ENCODE peak calls at places on chromosomes 7 and 10, in four cellular contexts. B is HAP-1, Q is mammary epithelial cell, D is AG10803. T is an unnamed sample.

GRCh38 chr10:3220853-3221252 is 48.3 kb upstream of the PITRM1 start:
- DNase-seq in D (peak; percentile 57), B (no peak), Q (peak; percentile 23), T (no peak)

GRCh38 chr10:15461353-15462108 is 90.4 kb upstream of the FAM171A1 start:
- DNase-seq in D (peak; percentile 94), Q (peak; percentile 9), B (no peak), T (peak; percentile 22)

GRCh38 chr10:72918352-72918751 is 24.8 kb downstream of the OIT3 start:
- DNase-seq in Q (no peak), D (no peak), B (no peak), T (no peak)

GRCh38 chr10:91883549-91884542 is 25.4 kb downstream of the FGFBP3 start:
- DNase-seq in Q (no peak), B (peak; percentile 35), D (peak; percentile 61), T (no peak)

GRCh38 chr10:94183666-94184264 is 179.0 kb downstream of the NOC3L start:
- DNase-seq in D (peak; percentile 87), B (no peak), Q (peak; percentile 95), T (no peak)

GRCh38 chr10:118692911-118693310 is 61.9 kb downstream of the CACUL1 start:
- DNase-seq in Q (peak; percentile 52), D (peak; percentile 98), B (no peak), T (no peak)

GRCh38 chr7:7653568-7654187 is 13.1 kb downstream of the UMAD1 start:
- DNase-seq in D (no peak), Q (no peak), B (no peak), T (peak; percentile 28)

GRCh38 chr10:103620891-103621777 is 127.6 kb downstream of the NEURL1 start:
- DNase-seq in B (no peak), Q (no peak), D (no peak), T (no peak)

GRCh38 chr10:118213456-118213855 is 128.7 kb downstream of the FAM204A start:
- DNase-seq in Q (no peak), B (no peak), D (no peak), T (no peak)

GRCh38 chr7:17043012-17043877 is 161.5 kb upstream of the AGR3 start:
- DNase-seq in Q (peak; percentile 50), D (peak; percentile 71), B (no peak), T (no peak)

GRCh38 chr7:142954680-142955268 is 7.4 kb downstream of the KEL start:
- DNase-seq in B (no peak), D (no peak), Q (no peak), T (no peak)

GRCh38 chr10:68095176-68095575 is 14.1 kb upstream of the MYPN start:
- DNase-seq in B (no peak), Q (peak; percentile 61), D (peak; percentile 75), T (no peak)

GRCh38 chr10:17276756-17277424 is 48.8 kb downstream of the VIM start:
- DNase-seq in D (no peak), B (no peak), Q (no peak), T (no peak)

GRCh38 chr10:115167716-115168115 is 74.6 kb downstream of the ATRNL1 start:
- DNase-seq in D (no peak), Q (peak; percentile 22), B (no peak), T (no peak)

GRCh38 chr7:35729966-35730345 is 35.0 kb upstream of the HERPUD2 start:
- DNase-seq in D (no peak), B (no peak), Q (no peak), T (no peak)

GRCh38 chr7:33722383-33723096 is 182.8 kb upstream of the BMPER start:
- DNase-seq in B (no peak), Q (peak; percentile 95), D (peak; percentile 41), T (peak; percentile 29)

DNA sequence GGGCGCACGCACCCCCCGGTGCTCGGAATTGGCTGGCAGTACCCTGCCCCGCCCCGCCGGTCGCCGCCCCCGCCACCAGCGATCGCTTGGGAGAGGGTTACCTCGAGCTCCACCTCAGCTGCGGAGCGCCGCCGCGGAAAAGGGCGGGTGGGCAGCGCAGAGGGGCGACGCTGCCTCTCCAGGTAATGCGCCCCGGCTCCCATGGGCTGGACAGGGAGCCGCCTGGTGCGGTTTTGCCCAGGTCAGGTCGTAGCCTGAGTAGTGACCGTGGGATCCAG is 1.3 kb downstream of the PFKFB3 start:
- DNase-seq in Q (no peak), B (no peak), D (no peak), T (no peak)
- H3K4me3 ChIP-seq in Q (peak overlapping the region; percentile 94), B (peak overlapping the region; percentile 53), D (peak overlapping the region; percentile 85), T (peak overlapping the region; percentile 58)

DNA sequence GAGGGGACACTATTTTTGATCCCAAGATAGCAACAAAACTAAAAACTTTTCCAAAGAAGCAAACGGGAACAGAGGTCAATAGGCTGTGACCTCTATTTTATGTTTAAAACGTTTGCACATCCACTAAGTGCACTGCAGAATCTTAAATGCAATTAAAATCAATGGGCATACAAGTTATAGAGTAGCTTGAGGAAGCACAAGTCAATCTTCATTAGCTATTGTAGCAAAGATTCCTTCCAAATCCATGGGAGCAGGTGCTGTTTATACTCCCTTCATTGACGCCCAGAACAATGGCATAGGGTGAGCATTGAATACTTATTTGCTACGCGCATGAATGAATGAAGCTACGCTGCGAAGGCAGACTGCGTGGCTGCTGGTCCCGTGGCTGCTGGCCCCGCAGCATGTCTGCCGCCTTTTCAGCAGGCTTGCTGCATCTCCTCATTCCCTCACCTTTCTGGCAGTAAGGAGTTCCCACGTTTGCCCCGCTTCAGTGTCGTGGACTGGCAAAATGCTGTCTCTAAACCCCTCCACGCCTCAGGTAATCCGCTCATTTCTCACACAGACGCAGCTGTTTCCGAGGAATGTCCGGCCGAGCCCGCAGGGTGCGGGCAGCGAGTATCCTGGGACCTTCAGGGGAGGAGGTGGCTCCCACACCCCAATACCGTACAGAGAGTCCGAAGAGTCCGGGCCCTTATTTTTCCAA is 754 bp upstream of the PHYHIPL start:
- DNase-seq in Q (peak; percentile 4), B (no peak), D (no peak), T (no peak)
- H3K4me3 ChIP-seq in Q (peak overlapping the region; percentile 40), B (no peak overlapping the region), D (no peak overlapping the region), T (no peak overlapping the region)

GRCh38 chr10:87882555-87883294 is 19.3 kb downstream of the PTEN start:
- DNase-seq in B (no peak), Q (no peak), D (no peak), T (no peak)

GRCh38 chr10:87873656-87874055 is 10.2 kb downstream of the PTEN start:
- DNase-seq in D (no peak), Q (peak; percentile 5), B (no peak), T (no peak)

GRCh38 chr10:87875929-87876571 is 12.6 kb downstream of the PTEN start:
- DNase-seq in D (no peak), B (no peak), Q (peak; percentile 28), T (no peak)

DNA sequence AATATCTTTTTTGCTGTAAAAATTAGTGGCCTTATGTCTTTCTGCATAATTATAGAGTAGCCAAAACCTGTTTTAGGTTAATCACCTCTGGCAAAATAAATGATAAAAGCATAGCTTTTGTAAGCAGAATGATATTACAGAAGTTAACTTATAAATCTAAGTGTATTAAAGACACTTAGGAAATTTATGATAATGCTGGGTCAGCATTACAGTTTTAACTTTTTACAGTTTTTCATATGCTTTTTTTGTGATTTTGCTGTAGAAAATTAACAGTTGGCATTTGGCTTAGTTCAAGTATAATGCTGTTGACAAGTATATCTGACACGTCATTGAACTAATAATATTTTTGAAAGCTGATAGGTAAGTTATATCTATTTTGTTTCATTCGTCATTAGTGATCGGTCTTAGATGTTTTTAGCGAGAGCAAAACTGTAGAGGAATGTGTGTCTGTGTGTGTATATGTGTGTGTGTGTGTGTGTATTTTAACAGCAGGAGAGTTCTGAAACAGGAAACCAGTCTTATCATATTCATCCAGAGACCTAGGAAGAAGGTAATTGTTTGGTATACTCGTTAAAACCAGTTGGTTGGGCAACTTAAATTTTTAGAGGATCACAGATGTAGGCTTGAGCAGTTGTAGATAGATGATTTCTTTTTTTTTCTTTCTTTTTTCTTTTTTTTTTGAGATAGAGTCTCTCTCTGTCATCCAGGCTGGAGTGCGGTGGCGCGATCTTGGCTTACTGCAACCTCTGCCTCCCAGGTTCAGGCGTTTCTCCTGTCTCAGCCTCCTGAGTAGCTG is 15.4 kb downstream of the PTEN start:
- DNase-seq in D (no peak), Q (no peak), B (no peak), T (no peak)
- H3K4me3 ChIP-seq in D (no peak overlapping the region), Q (no peak overlapping the region), B (no peak overlapping the region), T (no peak overlapping the region)

DNA sequence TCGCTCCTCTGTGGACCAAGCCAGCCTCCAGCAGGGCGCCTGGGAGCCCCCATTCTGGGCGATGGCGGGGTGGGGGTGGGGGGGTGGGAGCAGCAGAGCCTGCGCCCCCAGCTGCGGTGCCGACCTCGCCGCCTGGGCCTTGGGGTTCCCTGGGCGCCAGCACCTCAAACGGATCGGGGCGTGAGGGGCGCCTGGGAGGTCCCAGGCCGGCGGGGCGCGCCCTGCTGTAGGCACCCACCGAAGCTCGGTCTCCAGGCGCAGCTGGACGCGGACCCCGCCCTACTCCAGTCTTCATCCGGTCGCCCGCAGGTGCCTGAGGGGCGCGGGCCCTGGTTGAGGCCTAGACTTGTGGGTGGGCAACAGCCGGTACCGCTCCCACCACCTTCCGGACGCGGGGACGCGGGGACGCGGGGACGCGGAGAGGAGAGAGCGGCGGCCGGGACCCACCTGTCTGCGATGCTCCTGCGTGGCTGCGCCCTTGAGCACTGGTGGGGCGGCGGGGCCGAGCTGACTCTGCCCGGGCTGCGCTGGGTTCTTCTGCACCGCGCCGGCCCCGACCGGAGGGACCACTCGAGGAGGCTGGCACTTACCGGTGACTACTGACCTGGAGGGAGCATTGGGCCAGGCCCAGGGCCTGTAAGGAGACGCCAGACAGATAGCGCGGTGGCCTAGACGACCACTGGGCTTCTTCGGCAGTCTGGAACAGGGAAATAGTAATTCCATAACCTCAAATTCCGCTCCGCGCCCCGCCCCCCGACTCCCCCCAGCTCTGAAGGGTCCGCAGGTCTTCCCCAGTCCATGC is 5.5 kb upstream of the KCP start:
- DNase-seq in B (no peak), D (no peak), Q (no peak), T (no peak)
- H3K4me3 ChIP-seq in B (no peak overlapping the region), D (no peak overlapping the region), Q (no peak overlapping the region), T (no peak overlapping the region)

DNA sequence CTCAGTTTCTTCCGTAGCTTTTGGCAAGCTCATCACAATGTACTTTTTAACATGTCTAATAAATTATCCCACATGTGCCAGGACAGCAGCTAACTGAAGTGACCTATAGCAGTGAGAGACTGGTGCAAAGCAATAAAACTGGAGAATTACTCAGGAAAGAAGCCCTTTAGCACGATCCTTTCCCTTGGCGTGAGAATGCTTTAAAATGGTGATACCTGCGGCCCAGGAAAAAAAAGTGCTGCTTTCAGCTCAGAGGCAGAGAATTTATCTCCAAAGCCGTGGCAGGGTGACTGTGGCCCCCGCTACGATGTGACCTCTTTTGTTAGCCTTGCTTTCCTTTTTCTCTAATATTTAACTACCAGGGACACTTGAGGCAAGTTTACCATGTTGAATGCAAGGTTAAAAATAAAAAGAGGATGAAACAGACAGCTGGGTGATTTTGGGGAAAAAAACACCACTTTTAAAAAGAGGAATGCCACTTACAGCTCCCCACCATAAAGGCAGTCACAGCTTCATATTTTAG is 184.0 kb downstream of the FANK1 start:
- DNase-seq in D (no peak), Q (no peak), B (no peak), T (no peak)
- H3K4me3 ChIP-seq in D (no peak overlapping the region), Q (no peak overlapping the region), B (no peak overlapping the region), T (no peak overlapping the region)